ENCODE peak calls at places on chromosomes 12 and 14, in five cellular contexts. Z, V, Q, B and M are unnamed samples.

GRCh38 chr14:42911642-42912041 is 1305.0 kb downstream of the LRFN5 start:
- DNase-seq in Z (no peak), V (peak), Q (peak), B (no peak), M (no peak)

GRCh38 chr12:76158518-76159321 is 74.2 kb upstream of the NAP1L1 start:
- DNase-seq in Z (peak), V (peak), Q (peak), B (no peak), M (peak)

GRCh38 chr12:94427520-94428381 is 31.9 kb downstream of the CEP83 start:
- DNase-seq in Z (peak), V (peak), Q (peak), B (peak), M (no peak)

GRCh38 chr12:26164118-26164517 is 31.3 kb upstream of the SSPN start:
- DNase-seq in Z (no peak), V (no peak), Q (no peak), B (no peak), M (no peak)

GRCh38 chr12:1592444-1593231 is 1.7 kb downstream of the FBXL14 start:
- DNase-seq in Z (peak), V (peak), Q (peak), B (no peak), M (no peak)

GRCh38 chr12:122355702-122356101 is 66.8 kb downstream of the CLIP1 start:
- DNase-seq in Z (peak), V (no peak), Q (no peak), B (no peak), M (no peak)

GRCh38 chr14:103629503-103630121 is 601 bp downstream of the KLC1 start:
- DNase-seq in Z (peak), V (no peak), Q (peak), B (peak), M (peak)

GRCh38 chr14:74917646-74918081 is 5.4 kb downstream of the RPS6KL1 start:
- DNase-seq in Z (no peak), V (no peak), Q (no peak), B (peak), M (no peak)

GRCh38 chr14:66476964-66477363 is 9.2 kb upstream of the CCDC196 start:
- DNase-seq in Z (peak), V (peak), Q (peak), B (no peak), M (no peak)

GRCh38 chr14:92603309-92604257 is 90.0 kb downstream of the RIN3 start:
- DNase-seq in Z (peak), V (peak), Q (peak), B (peak), M (no peak)

GRCh38 chr14:69346710-69347109 is 51.4 kb downstream of the ERH start:
- DNase-seq in Z (peak), V (peak), Q (peak), B (peak), M (peak)

GRCh38 chr12:69837191-69838085 is 12.4 kb downstream of the MYRFL start:
- DNase-seq in Z (no peak), V (no peak), Q (no peak), B (no peak), M (no peak)

GRCh38 chr12:69527506-69528272 is 57.5 kb downstream of the FRS2 start:
- DNase-seq in Z (no peak), V (peak), Q (peak), B (no peak), M (no peak)

GRCh38 chr12:124833693-124834122 is 30.0 kb downstream of the SCARB1 start:
- DNase-seq in Z (no peak), V (no peak), Q (peak), B (peak), M (no peak)

GRCh38 chr12:88339966-88340365 is 197.9 kb downstream of the TMTC3 start:
- DNase-seq in Z (no peak), V (peak), Q (peak), B (no peak), M (no peak)

GRCh38 chr12:93098077-93098476 is 169.0 kb upstream of the EEA1 start:
- DNase-seq in Z (peak), V (peak), Q (peak), B (peak), M (peak)

GRCh38 chr12:43882578-43883178 is 46.8 kb downstream of the TMEM117 start:
- DNase-seq in Z (peak), V (peak), Q (peak), B (no peak), M (peak)

GRCh38 chr12:132429122-132429931 is 60.6 kb upstream of the FBRSL1 start:
- DNase-seq in Z (no peak), V (no peak), Q (no peak), B (no peak), M (no peak)

GRCh38 chr12:132432126-132432525 is 57.8 kb upstream of the FBRSL1 start:
- DNase-seq in Z (no peak), V (no peak), Q (no peak), B (no peak), M (no peak)

GRCh38 chr12:132432721-132433577 is 57.0 kb upstream of the FBRSL1 start:
- DNase-seq in Z (no peak), V (peak), Q (no peak), B (no peak), M (no peak)

GRCh38 chr12:132429932-132430643 is 59.9 kb upstream of the FBRSL1 start:
- DNase-seq in Z (no peak), V (no peak), Q (peak), B (no peak), M (peak)

DNA sequence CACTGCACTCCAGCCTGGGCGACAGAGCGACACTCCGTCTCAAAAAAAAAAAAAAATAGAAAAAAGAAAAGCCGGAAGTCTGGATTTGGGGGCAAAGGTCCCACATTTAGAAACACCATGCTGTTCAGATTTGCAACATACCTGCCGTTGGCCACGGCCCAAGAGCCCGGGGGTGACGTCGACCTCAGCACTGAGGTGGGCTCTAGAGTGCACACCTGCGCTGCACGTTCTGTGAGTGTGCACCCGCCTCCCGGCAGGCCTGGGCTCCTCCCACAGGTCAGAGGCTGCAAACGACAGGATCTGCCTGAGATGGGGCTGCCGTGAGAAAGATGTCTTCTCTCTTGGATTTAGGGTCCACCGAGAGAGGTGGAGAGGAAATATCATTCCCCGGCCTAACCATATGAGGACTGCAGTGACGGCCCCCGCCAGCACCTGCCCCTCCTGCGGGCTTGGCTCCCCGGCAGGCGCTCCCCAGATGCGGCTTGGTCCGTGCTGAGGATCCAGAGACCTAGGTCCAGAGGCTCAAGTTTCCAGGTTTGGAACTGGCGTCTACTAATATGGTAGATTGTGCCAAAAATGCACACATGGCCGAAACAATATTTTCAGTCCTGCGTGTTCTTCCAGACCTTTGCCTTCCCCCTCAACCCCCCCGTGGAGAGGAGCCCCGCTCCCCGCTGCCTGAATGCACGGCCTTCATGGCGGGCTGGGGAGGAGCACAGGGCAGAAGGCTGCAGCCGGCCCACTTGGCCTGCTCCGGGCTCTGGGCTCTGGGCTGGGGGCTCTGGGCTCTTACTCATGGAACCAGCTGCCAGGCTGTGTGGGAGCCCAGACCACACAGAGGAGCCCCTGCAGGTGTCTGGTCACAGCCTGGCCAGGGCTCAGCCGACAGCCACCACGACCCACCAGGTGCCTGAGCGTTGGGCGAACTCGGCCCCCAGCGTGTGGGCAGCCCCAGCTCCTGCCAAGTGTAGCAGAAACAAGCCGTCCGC is 58.8 kb upstream of the FBRSL1 start:
- DNase-seq in Z (no peak), V (no peak), Q (no peak), B (no peak), M (peak)
- H3K4me3 ChIP-seq in Z (no peak), V (no peak), Q (no peak), B (no peak), M (peak)

GRCh38 chr12:118375348-118375747 is 1.0 kb upstream of the SUDS3 start:
- DNase-seq in Z (no peak), V (no peak), Q (peak), B (no peak), M (no peak)
- H3K4me3 ChIP-seq in Z (no peak), V (no peak), Q (peak), B (peak), M (no peak)

GRCh38 chr14:73764881-73765280 is 50.7 kb upstream of the PNMA1 start:
- DNase-seq in Z (peak), V (no peak), Q (no peak), B (peak), M (no peak)
- H3K4me3 ChIP-seq in Z (no peak), V (no peak), Q (no peak), B (peak), M (no peak)

GRCh38 chr12:109269428-109269827 is 39.7 kb downstream of the FOXN4 start:
- DNase-seq in Z (no peak), V (no peak), Q (no peak), B (peak), M (no peak)
- H3K4me3 ChIP-seq in Z (no peak), V (no peak), Q (no peak), B (no peak), M (no peak)

GRCh38 chr14:104967414-104968152 is 10.6 kb downstream of the AHNAK2 start:
- DNase-seq in Z (no peak), V (peak), Q (peak), B (peak), M (no peak)
- H3K4me3 ChIP-seq in Z (no peak), V (peak), Q (peak), B (peak), M (no peak)

GRCh38 chr12:101019667-101020066 is 190.4 kb downstream of the SLC5A8 start:
- DNase-seq in Z (no peak), V (no peak), Q (no peak), B (no peak), M (no peak)
- H3K4me3 ChIP-seq in Z (no peak), V (no peak), Q (no peak), B (no peak), M (no peak)

DNA sequence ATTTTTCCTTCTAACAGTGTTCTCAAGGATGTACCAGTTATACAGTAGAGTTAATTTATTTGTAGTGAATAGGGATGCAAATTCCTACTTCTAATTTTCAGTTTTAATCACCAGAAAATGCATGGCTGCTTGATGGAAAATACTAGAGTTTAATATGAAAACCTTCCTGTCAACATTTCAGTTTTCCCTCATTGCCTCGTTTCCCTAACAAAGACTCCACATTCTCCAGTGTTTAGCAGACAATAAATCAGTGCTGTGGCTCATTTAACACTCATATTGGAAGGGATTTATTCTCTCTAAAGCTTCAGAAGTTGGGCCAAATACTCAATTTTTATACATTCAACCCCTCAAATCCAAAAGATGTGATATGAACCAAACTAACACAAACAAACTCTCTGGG is 482.4 kb downstream of the FLRT2 start:
- DNase-seq in Z (no peak), V (no peak), Q (no peak), B (no peak), M (no peak)
- H3K4me3 ChIP-seq in Z (no peak), V (no peak), Q (no peak), B (no peak), M (no peak)